ENCODE peak calls at places on chromosomes 16 and 17, in four cellular contexts. H is Calu3, C is foreskin keratinocyte, F is left lung. Q is an unnamed sample.

GRCh38 chr17:27256225-27257030 is 37.5 kb upstream of the WSB1 start:
- DNase-seq in H (no peak), C (no peak), F (no peak), Q (no peak)

GRCh38 chr16:87053016-87053982 is 263.9 kb downstream of the C16orf95 start:
- DNase-seq in H (no peak), C (no peak), F (no peak), Q (peak)

GRCh38 chr17:61457226-61457983 is 5.2 kb downstream of the TBX4 start:
- DNase-seq in H (no peak), C (no peak), F (peak), Q (no peak)

GRCh38 chr17:64081802-64082799 is 47.8 kb downstream of the ERN1 start:
- DNase-seq in H (peak), C (peak), F (no peak), Q (no peak)

GRCh38 chr17:71484546-71484945 is 636.3 kb upstream of the SOX9 start:
- DNase-seq in H (no peak), C (no peak), F (no peak), Q (no peak)

GRCh38 chr16:30924086-30924714 is 828 bp downstream of the FBXL19 start:
- DNase-seq in H (no peak), C (no peak), F (peak), Q (peak)

GRCh38 chr17:81453712-81454111 is 58.5 kb downstream of the BAHCC1 start:
- DNase-seq in H (no peak), C (no peak), F (no peak), Q (no peak)

GRCh38 chr16:27253526-27253930 is 15.0 kb downstream of the NSMCE1 start:
- DNase-seq in H (no peak), C (no peak), F (no peak), Q (no peak)

GRCh38 chr17:62076864-62077788 is 12.0 kb upstream of the MED13 start:
- DNase-seq in H (no peak), C (no peak), F (no peak), Q (no peak)

DNA sequence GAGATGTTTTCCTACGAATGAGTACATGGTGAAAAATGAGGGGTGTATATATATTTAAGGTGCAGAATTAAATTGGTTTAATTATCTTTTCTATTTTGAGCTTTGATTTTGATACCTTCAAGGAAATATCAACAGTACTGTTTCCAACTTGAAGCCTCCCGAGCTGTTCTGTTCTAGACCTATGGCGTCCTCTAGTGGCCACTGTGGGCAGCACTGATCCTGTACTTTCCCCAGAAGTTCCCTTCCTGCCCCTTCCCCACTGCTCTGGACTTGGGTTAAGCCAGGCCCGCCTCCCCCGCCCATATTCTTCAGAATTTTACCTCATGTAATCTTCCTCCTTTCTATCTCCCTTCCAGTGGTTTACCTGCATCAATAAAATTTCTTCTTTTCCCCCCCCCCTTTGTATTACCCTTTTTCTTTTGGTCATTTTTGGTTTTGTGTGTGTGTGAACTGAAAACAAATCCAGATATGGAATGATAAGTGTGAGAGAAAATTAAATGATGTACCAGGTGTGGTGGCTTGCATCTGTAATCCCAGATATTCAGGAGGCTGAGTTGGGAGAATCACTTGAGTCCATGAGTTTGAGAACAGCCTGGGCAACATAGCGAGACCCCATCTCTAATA is 1643.5 kb downstream of the TP53TG3F start:
- DNase-seq in H (no peak), C (no peak), F (no peak), Q (no peak)
- TF ChIP-seq CTCF in H (no peak), C (no peak), F (no peak), Q (no peak)

DNA sequence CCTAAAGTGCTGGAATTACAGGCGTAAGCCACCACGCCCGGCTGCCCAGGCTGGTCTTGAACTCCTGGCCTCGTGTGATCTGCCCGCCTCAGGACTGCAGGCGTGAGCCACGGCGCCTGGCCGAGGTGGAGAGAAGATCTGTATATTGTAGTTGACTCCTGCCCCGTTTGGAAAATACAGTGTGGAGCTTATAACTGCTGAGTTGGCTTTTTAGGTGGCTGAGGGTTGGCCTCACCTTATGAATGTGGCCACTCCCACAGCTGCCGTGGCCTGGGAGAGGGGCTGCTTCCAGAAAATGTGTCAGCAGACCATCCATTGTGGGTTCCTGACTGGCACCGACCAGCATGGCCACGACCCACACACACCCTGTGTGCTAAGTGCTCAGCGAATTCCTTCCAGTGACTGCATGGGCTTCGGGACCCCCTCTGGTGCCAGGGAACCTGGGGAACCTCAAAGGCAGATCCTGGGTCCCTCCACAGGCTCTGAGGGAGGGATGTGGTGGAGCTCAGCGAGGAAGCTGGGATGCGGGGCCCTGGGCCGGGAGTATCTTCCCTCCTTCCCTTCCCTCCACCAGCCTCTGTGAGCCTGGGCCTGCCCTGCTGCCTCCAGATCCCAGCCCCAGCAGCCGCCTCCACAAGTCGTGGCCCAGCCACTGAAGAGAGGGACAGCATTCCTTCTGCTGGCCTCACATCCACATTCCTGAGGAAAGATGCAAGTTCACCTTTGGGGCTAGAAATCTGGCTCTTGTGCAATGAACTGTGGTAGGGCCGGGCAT is 10.9 kb upstream of the RAB11FIP3 start:
- DNase-seq in H (no peak), C (peak), F (peak), Q (no peak)
- TF ChIP-seq CTCF in H (no peak), C (no peak), F (no peak), Q (no peak)

GRCh38 chr16:50263940-50264929 is 2.1 kb upstream of the ADCY7 start:
- DNase-seq in H (no peak), C (no peak), F (no peak), Q (no peak)
- TF ChIP-seq CTCF in H (no peak), C (no peak), F (no peak), Q (no peak)

GRCh38 chr16:10949424-10949970 is 5.1 kb downstream of the CLEC16A start:
- DNase-seq in H (no peak), C (no peak), F (no peak), Q (no peak)
- TF ChIP-seq CTCF in H (no peak), C (no peak), F (no peak), Q (peak)

GRCh38 chr17:17401271-17401781 is 75.5 kb upstream of the MED9 start:
- DNase-seq in H (peak), C (no peak), F (no peak), Q (no peak)
- TF ChIP-seq CTCF in H (no peak), C (peak), F (no peak), Q (peak)

GRCh38 chr17:37770631-37771518 is 26.0 kb upstream of the HNF1B start:
- DNase-seq in H (peak), C (no peak), F (no peak), Q (peak)
- TF ChIP-seq CTCF in H (peak), C (peak), F (peak), Q (peak)

GRCh38 chr17:15453782-15454181 is 13.6 kb downstream of the CDRT4 start:
- DNase-seq in H (no peak), C (no peak), F (no peak), Q (no peak)

GRCh38 chr17:15457723-15458094 is 9.7 kb downstream of the CDRT4 start:
- DNase-seq in H (no peak), C (no peak), F (no peak), Q (no peak)

GRCh38 chr17:15456486-15456885 is 10.9 kb downstream of the CDRT4 start:
- DNase-seq in H (no peak), C (no peak), F (no peak), Q (no peak)

GRCh38 chr17:15454328-15454727 is 13.1 kb downstream of the CDRT4 start:
- DNase-seq in H (no peak), C (no peak), F (no peak), Q (no peak)

GRCh38 chr17:15456972-15457722 is 10.3 kb downstream of the CDRT4 start:
- DNase-seq in H (no peak), C (no peak), F (no peak), Q (no peak)
- TF ChIP-seq CTCF in H (no peak), C (no peak), F (no peak), Q (no peak)

DNA sequence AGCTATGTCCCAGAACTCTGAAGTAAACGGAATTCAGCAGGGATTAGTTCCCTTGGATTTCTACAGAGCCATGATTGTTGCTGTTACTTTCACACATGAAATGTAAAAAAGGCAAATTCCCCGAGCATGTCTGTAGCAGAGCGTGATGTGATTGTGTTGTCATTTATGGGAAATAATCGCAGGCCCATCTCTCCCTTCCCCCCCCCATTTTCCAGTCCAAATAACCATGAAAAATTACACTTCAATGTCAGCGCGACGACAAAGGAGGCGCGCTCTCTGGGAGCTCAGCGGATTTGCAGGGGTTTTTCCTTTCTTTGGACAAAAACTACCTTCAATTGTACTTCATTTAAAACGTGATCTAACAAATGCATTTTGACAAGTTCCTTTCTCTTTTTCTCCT is 208.9 kb downstream of the ZFHX3 start:
- DNase-seq in H (no peak), C (no peak), F (no peak), Q (no peak)
- TF ChIP-seq CTCF in H (no peak), C (no peak), F (no peak), Q (no peak)

DNA sequence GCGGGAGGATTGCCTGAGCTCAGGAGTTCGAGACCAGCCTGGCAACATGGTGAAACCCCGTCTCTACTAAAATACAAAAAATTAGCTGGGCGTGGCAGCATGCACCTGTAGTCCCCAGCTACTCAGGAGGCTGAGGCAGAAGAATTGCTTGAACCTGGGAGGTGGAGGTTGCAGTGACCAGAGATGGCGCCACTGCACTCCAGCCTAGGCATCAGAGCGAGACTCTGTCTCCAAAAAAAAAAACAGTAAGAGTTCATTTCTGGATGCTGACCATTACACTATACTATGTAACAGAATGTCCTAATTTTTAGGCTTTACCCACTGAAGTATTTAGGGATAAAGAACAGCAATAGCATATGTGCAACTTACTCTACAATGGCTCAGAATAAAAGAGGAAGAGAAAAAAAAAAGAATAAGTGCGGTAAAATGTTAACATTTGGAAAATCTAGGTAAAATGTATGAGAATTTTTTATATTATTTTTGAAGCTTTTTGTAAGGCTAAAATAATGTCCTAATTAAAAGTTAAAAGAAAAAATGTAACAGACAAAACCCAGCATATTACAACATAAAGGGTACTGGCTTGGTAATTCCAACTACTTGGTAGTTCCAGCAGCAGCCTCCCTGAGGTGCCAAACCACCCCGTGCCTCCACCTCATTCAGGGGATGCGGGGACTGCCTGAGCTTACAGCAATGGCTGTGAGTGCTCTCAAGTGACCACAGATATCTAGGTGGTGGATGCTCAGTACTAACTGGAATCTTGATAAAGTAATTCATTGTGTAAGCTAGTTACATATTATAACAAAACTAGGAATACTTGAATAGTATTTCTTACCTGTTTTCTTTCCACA is 10.9 kb downstream of the COPS3 start:
- DNase-seq in H (peak), C (no peak), F (no peak), Q (no peak)
- TF ChIP-seq CTCF in H (no peak), C (peak), F (no peak), Q (peak)

Q was measured in glutamatergic neuron.